ENCODE peak calls at places on chromosomes 4 and X, in eight cellular contexts. One of them, this sample, is unnamed.
A peak's percentile ranks its signal among the peaks of the same experiment; 100 is the strongest.

GRCh38 chrX:102138064-102138463 is 4.2 kb downstream of the TCEAL6 start:
- DNase-seq in PC-9: no peak
- DNase-seq in thoracic aorta: no peak
- DNase-seq in CD8-positive, alpha-beta memory T cell: no peak
- DNase-seq in H1: no peak
- DNase-seq in mucosa of descending colon: no peak
- DNase-seq in cardiac muscle cell: no peak
- DNase-seq in mesendoderm: no peak
- DNase-seq in this sample: peak; percentile 16

GRCh38 chrX:16825306-16826035 is 39.2 kb downstream of the TXLNG start:
- DNase-seq in PC-9: no peak
- DNase-seq in thoracic aorta: no peak
- DNase-seq in CD8-positive, alpha-beta memory T cell: no peak
- DNase-seq in H1: no peak
- DNase-seq in mucosa of descending colon: no peak
- DNase-seq in cardiac muscle cell: no peak
- DNase-seq in mesendoderm: no peak
- DNase-seq in this sample: no peak

GRCh38 chr4:76856183-76856969 is 41.6 kb downstream of the SOWAHB start:
- DNase-seq in PC-9: no peak
- DNase-seq in thoracic aorta: no peak
- DNase-seq in CD8-positive, alpha-beta memory T cell: no peak
- DNase-seq in H1: no peak
- DNase-seq in mucosa of descending colon: peak; percentile 54
- DNase-seq in cardiac muscle cell: peak; percentile 48
- DNase-seq in mesendoderm: peak; percentile 16
- DNase-seq in this sample: peak; percentile 45

GRCh38 chrX:47637546-47638195 is 7.9 kb upstream of the CFP start:
- DNase-seq in PC-9: no peak
- DNase-seq in thoracic aorta: no peak
- DNase-seq in CD8-positive, alpha-beta memory T cell: no peak
- DNase-seq in H1: no peak
- DNase-seq in mucosa of descending colon: peak; percentile 50
- DNase-seq in cardiac muscle cell: peak; percentile 20
- DNase-seq in mesendoderm: peak; percentile 78
- DNase-seq in this sample: no peak

GRCh38 chrX:19686876-19687275 is 171.6 kb upstream of the MAP3K15 start:
- DNase-seq in PC-9: no peak
- DNase-seq in thoracic aorta: no peak
- DNase-seq in CD8-positive, alpha-beta memory T cell: no peak
- DNase-seq in H1: no peak
- DNase-seq in mucosa of descending colon: no peak
- DNase-seq in cardiac muscle cell: no peak
- DNase-seq in mesendoderm: no peak
- DNase-seq in this sample: no peak

GRCh38 chrX:45351478-45351877 is 150.8 kb upstream of the DIPK2B start:
- DNase-seq in PC-9: no peak
- DNase-seq in thoracic aorta: no peak
- DNase-seq in CD8-positive, alpha-beta memory T cell: no peak
- DNase-seq in H1: no peak
- DNase-seq in mucosa of descending colon: no peak
- DNase-seq in cardiac muscle cell: peak; percentile 69
- DNase-seq in mesendoderm: no peak
- DNase-seq in this sample: no peak

GRCh38 chr4:65482410-65482809 is 187.9 kb downstream of the EPHA5 start:
- DNase-seq in PC-9: peak; percentile 9
- DNase-seq in thoracic aorta: no peak
- DNase-seq in CD8-positive, alpha-beta memory T cell: no peak
- DNase-seq in H1: no peak
- DNase-seq in mucosa of descending colon: no peak
- DNase-seq in cardiac muscle cell: peak; percentile 32
- DNase-seq in mesendoderm: no peak
- DNase-seq in this sample: no peak

GRCh38 chr4:151806511-151806927 is 45.7 kb upstream of the GATB start:
- DNase-seq in PC-9: no peak
- DNase-seq in thoracic aorta: no peak
- DNase-seq in CD8-positive, alpha-beta memory T cell: no peak
- DNase-seq in H1: no peak
- DNase-seq in mucosa of descending colon: no peak
- DNase-seq in cardiac muscle cell: peak; percentile 54
- DNase-seq in mesendoderm: peak; percentile 83
- DNase-seq in this sample: peak; percentile 26

GRCh38 chr4:155705664-155706063 is 39.0 kb downstream of the GUCY1A1 start:
- DNase-seq in PC-9: peak; percentile 20
- DNase-seq in thoracic aorta: no peak
- DNase-seq in CD8-positive, alpha-beta memory T cell: no peak
- DNase-seq in H1: no peak
- DNase-seq in mucosa of descending colon: no peak
- DNase-seq in cardiac muscle cell: peak; percentile 70
- DNase-seq in mesendoderm: peak; percentile 91
- DNase-seq in this sample: no peak

GRCh38 chr4:3291969-3292570 is 751 bp upstream of the RGS12 start:
- DNase-seq in PC-9: peak; percentile 78
- DNase-seq in thoracic aorta: no peak
- DNase-seq in CD8-positive, alpha-beta memory T cell: peak; percentile 21
- DNase-seq in H1: peak; percentile 66
- DNase-seq in mucosa of descending colon: peak; percentile 64
- DNase-seq in cardiac muscle cell: peak; percentile 42
- DNase-seq in mesendoderm: peak; percentile 42
- DNase-seq in this sample: peak; percentile 67

GRCh38 chrX:15413101-15413500 is 28.9 kb upstream of the VEGFD start:
- DNase-seq in PC-9: no peak
- DNase-seq in thoracic aorta: no peak
- DNase-seq in CD8-positive, alpha-beta memory T cell: no peak
- DNase-seq in H1: no peak
- DNase-seq in mucosa of descending colon: no peak
- DNase-seq in cardiac muscle cell: no peak
- DNase-seq in mesendoderm: no peak
- DNase-seq in this sample: no peak

GRCh38 chrX:65821721-65822496 is 154.5 kb downstream of the MSN start:
- DNase-seq in PC-9: no peak
- DNase-seq in thoracic aorta: no peak
- DNase-seq in CD8-positive, alpha-beta memory T cell: peak; percentile 8
- DNase-seq in H1: no peak
- DNase-seq in mucosa of descending colon: peak; percentile 47
- DNase-seq in cardiac muscle cell: peak; percentile 0
- DNase-seq in mesendoderm: peak; percentile 0
- DNase-seq in this sample: no peak

GRCh38 chr4:2938906-2939305 is 24.3 kb downstream of the NOP14 start:
- DNase-seq in PC-9: no peak
- DNase-seq in thoracic aorta: peak; percentile 1
- DNase-seq in CD8-positive, alpha-beta memory T cell: no peak
- DNase-seq in H1: no peak
- DNase-seq in mucosa of descending colon: no peak
- DNase-seq in cardiac muscle cell: no peak
- DNase-seq in mesendoderm: no peak
- DNase-seq in this sample: no peak

GRCh38 chrX:45083314-45083713 is 117.4 kb downstream of the DIPK2B start:
- DNase-seq in PC-9: no peak
- DNase-seq in thoracic aorta: no peak
- DNase-seq in CD8-positive, alpha-beta memory T cell: no peak
- DNase-seq in H1: no peak
- DNase-seq in mucosa of descending colon: no peak
- DNase-seq in cardiac muscle cell: no peak
- DNase-seq in mesendoderm: no peak
- DNase-seq in this sample: no peak

GRCh38 chr4:188903995-188904394 is 764.8 kb downstream of the TRIML1 start:
- DNase-seq in PC-9: no peak
- DNase-seq in thoracic aorta: no peak
- DNase-seq in CD8-positive, alpha-beta memory T cell: no peak
- DNase-seq in H1: no peak
- DNase-seq in mucosa of descending colon: no peak
- DNase-seq in cardiac muscle cell: no peak
- DNase-seq in mesendoderm: peak; percentile 8
- DNase-seq in this sample: no peak

GRCh38 chr4:169256856-169257756 is 13.7 kb downstream of the SH3RF1 start:
- DNase-seq in PC-9: no peak
- DNase-seq in thoracic aorta: no peak
- DNase-seq in CD8-positive, alpha-beta memory T cell: no peak
- DNase-seq in H1: no peak
- DNase-seq in mucosa of descending colon: no peak
- DNase-seq in cardiac muscle cell: peak; percentile 34
- DNase-seq in mesendoderm: no peak
- DNase-seq in this sample: no peak

GRCh38 chr4:169254546-169254983 is 16.2 kb downstream of the SH3RF1 start:
- DNase-seq in PC-9: no peak
- DNase-seq in thoracic aorta: peak; percentile 18
- DNase-seq in CD8-positive, alpha-beta memory T cell: no peak
- DNase-seq in H1: no peak
- DNase-seq in mucosa of descending colon: peak; percentile 29
- DNase-seq in cardiac muscle cell: peak; percentile 89
- DNase-seq in mesendoderm: no peak
- DNase-seq in this sample: no peak

GRCh38 chr4:169253904-169254303 is 16.9 kb downstream of the SH3RF1 start:
- DNase-seq in PC-9: no peak
- DNase-seq in thoracic aorta: no peak
- DNase-seq in CD8-positive, alpha-beta memory T cell: no peak
- DNase-seq in H1: no peak
- DNase-seq in mucosa of descending colon: no peak
- DNase-seq in cardiac muscle cell: peak; percentile 57
- DNase-seq in mesendoderm: no peak
- DNase-seq in this sample: peak; percentile 13

GRCh38 chr4:169253087-169253675 is 17.6 kb downstream of the SH3RF1 start:
- DNase-seq in PC-9: no peak
- DNase-seq in thoracic aorta: no peak
- DNase-seq in CD8-positive, alpha-beta memory T cell: no peak
- DNase-seq in H1: no peak
- DNase-seq in mucosa of descending colon: no peak
- DNase-seq in cardiac muscle cell: no peak
- DNase-seq in mesendoderm: no peak
- DNase-seq in this sample: peak; percentile 9

DNA sequence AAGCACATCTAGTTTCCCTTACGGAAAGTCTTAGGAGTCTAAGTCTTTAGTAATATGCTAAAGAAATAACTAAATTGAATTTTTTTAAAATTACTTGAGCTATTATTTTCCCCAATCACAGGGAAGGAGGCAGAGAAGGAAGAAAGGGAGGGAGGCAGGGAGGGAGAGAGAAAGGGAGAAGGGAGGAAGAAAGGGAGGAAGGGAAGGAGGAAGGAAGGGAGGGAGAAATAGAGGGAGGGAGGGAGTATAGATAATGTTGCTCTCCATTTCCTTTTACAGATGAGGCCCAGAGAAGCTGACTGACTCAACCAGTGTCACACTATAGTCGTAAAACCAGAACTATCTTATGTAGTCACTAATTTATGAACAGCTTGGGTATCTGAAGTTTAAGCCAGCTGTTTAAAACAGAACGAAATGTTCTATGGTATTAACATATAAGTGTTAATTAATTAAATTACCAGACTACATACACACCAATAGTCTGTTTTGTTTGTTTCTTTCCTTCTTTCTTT is 14.6 kb downstream of the SH3RF1 start:
- DNase-seq in PC-9: no peak
- DNase-seq in thoracic aorta: no peak
- DNase-seq in CD8-positive, alpha-beta memory T cell: no peak
- DNase-seq in H1: no peak
- DNase-seq in mucosa of descending colon: no peak
- DNase-seq in cardiac muscle cell: no peak
- DNase-seq in mesendoderm: no peak
- DNase-seq in this sample: no peak
- H3K4me1 ChIP-seq in PC-9: peaks cover 36% of the 10 kb centered on the region
- H3K4me1 ChIP-seq in thoracic aorta: peaks cover 62% of the 10 kb centered on the region
- H3K4me1 ChIP-seq in CD8-positive, alpha-beta memory T cell: no peaks in the 10 kb centered on the region
- H3K4me1 ChIP-seq in H1: peaks cover 15% of the 10 kb centered on the region
- H3K4me1 ChIP-seq in mucosa of descending colon: peaks cover 29% of the 10 kb centered on the region
- H3K4me1 ChIP-seq in cardiac muscle cell: peaks cover 21% of the 10 kb centered on the region
- H3K4me1 ChIP-seq in mesendoderm: peaks cover 19% of the 10 kb centered on the region
- H3K4me1 ChIP-seq in this sample: peaks cover 38% of the 10 kb centered on the region

DNA sequence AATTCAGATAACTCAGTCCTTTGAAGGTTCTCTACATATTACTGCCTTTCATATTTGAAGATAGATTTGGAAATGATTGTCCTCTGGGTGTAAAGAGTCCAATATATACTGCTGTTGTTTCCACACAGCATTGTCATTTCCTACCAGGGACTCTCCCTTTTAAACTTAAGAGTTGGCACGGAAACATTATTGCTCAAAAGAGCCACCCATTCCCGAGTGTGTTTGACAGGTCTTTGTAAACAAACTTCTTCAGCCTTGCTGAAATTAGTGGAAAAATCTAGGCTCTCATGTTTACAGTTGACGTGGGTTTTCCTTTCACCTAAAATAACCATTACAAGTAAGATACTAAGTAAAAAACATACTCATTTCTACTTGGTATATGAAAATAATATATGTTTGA is 111.4 kb upstream of the LIMCH1 start:
- DNase-seq in PC-9: no peak
- DNase-seq in thoracic aorta: no peak
- DNase-seq in CD8-positive, alpha-beta memory T cell: no peak
- DNase-seq in H1: no peak
- DNase-seq in mucosa of descending colon: no peak
- DNase-seq in cardiac muscle cell: no peak
- DNase-seq in mesendoderm: no peak
- DNase-seq in this sample: no peak
- H3K4me1 ChIP-seq in PC-9: peaks cover 8% of the 10 kb centered on the region
- H3K4me1 ChIP-seq in thoracic aorta: peaks cover 42% of the 10 kb centered on the region
- H3K4me1 ChIP-seq in CD8-positive, alpha-beta memory T cell: no peaks in the 10 kb centered on the region
- H3K4me1 ChIP-seq in H1: no peaks in the 10 kb centered on the region
- H3K4me1 ChIP-seq in mucosa of descending colon: peaks cover 4% of the 10 kb centered on the region
- H3K4me1 ChIP-seq in cardiac muscle cell: peaks cover 6% of the 10 kb centered on the region
- H3K4me1 ChIP-seq in mesendoderm: peaks cover 3% of the 10 kb centered on the region
- H3K4me1 ChIP-seq in this sample: peaks cover 24% of the 10 kb centered on the region

DNA sequence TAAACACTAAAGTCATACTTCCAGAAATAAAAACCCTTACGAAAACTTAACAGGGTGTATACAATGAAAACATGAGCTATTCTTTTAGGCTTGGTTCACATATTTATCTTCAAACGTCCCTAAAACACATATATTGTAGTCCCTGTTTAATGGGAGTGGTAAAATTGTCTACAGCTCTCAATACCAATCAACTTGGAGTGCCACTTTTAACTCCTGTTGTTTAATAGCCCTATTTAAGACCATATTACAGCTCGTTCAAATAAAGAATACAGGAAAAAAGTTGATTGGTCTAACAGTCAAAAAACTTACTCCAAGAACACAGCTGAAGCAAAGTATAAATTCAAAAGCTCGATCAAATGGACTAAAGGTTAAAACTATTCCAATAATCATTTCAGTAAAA is 3.9 kb downstream of the UBE2D3 start:
- DNase-seq in PC-9: no peak
- DNase-seq in thoracic aorta: no peak
- DNase-seq in CD8-positive, alpha-beta memory T cell: no peak
- DNase-seq in H1: no peak
- DNase-seq in mucosa of descending colon: no peak
- DNase-seq in cardiac muscle cell: no peak
- DNase-seq in mesendoderm: no peak
- DNase-seq in this sample: no peak
- H3K4me1 ChIP-seq in PC-9: peaks cover 23% of the 10 kb centered on the region
- H3K4me1 ChIP-seq in thoracic aorta: peaks cover 47% of the 10 kb centered on the region
- H3K4me1 ChIP-seq in CD8-positive, alpha-beta memory T cell: peaks cover 62% of the 10 kb centered on the region
- H3K4me1 ChIP-seq in H1: peaks cover 10% of the 10 kb centered on the region
- H3K4me1 ChIP-seq in mucosa of descending colon: peaks cover 45% of the 10 kb centered on the region
- H3K4me1 ChIP-seq in cardiac muscle cell: peaks cover 39% of the 10 kb centered on the region
- H3K4me1 ChIP-seq in mesendoderm: peaks cover 2% of the 10 kb centered on the region
- H3K4me1 ChIP-seq in this sample: peaks cover 5% of the 10 kb centered on the region

DNA sequence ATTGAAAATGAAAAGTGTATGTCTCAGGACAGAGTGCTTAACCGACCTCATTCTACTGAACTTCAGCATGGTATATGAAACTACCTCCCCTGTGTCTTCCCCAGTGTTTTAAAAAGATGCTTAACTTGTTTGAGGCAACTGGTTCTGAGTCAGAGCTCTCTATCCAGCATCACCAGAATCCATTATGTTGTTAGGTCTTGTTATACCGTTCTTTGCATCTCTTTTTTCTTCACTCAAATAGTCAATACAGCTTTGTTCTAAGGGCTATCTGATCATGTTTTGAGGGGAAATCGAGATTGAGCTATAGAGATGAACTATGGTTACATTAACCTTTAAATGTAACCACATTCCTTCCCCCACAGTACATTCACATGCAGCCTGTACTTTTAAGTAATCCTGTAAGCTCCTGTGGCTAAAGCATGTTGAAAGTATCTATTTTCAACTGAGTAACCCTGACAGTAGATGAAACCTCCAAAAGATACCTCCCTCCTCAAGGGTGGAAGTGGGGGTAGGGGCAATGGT is 514.4 kb downstream of the RPA4 start:
- DNase-seq in PC-9: no peak
- DNase-seq in thoracic aorta: no peak
- DNase-seq in CD8-positive, alpha-beta memory T cell: no peak
- DNase-seq in H1: no peak
- DNase-seq in mucosa of descending colon: no peak
- DNase-seq in cardiac muscle cell: peak; percentile 43
- DNase-seq in mesendoderm: no peak
- DNase-seq in this sample: no peak
- H3K4me1 ChIP-seq in PC-9: peaks cover 29% of the 10 kb centered on the region
- H3K4me1 ChIP-seq in thoracic aorta: no peaks in the 10 kb centered on the region
- H3K4me1 ChIP-seq in CD8-positive, alpha-beta memory T cell: no peaks in the 10 kb centered on the region
- H3K4me1 ChIP-seq in H1: no peaks in the 10 kb centered on the region
- H3K4me1 ChIP-seq in mucosa of descending colon: no peaks in the 10 kb centered on the region
- H3K4me1 ChIP-seq in cardiac muscle cell: no peaks in the 10 kb centered on the region
- H3K4me1 ChIP-seq in mesendoderm: no peaks in the 10 kb centered on the region
- H3K4me1 ChIP-seq in this sample: no peaks in the 10 kb centered on the region

This sample was measured in SJCRH30.